ENCODE peak calls at places on chromosomes 3 and 15, in seven cellular contexts. L is activated naive CD8-positive, alpha-beta T cell treated with anti-CD3 and anti-CD28 coated beads, Interleukin-2, amount 50 U/mL, for 16 hours; Q is CD4-positive, alpha-beta memory T cell; B is T-helper 22 cell; W is B cell; E is NAMALWA; V is neural crest cell. S is an unnamed sample.

GRCh38 chr15:80926126-80926525 is 63.5 kb downstream of the MESD start:
- DNase-seq in Q (no peak), W (no peak), L (no peak), E (no peak), V (no peak), B (no peak), S (no peak)

GRCh38 chr3:26074080-26074479 is 284.2 kb downstream of the OXSM start:
- DNase-seq in W (no peak), L (no peak), Q (no peak), V (no peak), B (no peak), E (no peak), S (no peak)

GRCh38 chr3:140292684-140293083 is 357.7 kb downstream of the CLSTN2 start:
- DNase-seq in Q (no peak), B (no peak), V (no peak), E (no peak), L (no peak), W (no peak), S (no peak)

GRCh38 chr3:170414202-170414663 is 4.4 kb upstream of the CLDN11 start:
- DNase-seq in L (no peak), V (no peak), B (no peak), E (peak), Q (peak), W (peak), S (peak)

GRCh38 chr15:59996498-59997041 is 7.5 kb upstream of the FOXB1 start:
- DNase-seq in V (no peak), L (no peak), E (no peak), B (no peak), W (peak), Q (no peak), S (no peak)

GRCh38 chr3:178090899-178091298 is 445.3 kb upstream of the KCNMB2 start:
- DNase-seq in W (no peak), L (no peak), Q (no peak), E (no peak), V (no peak), B (no peak), S (no peak)

GRCh38 chr3:13346481-13347389 is 73.4 kb downstream of the NUP210 start:
- DNase-seq in L (peak), B (peak), V (no peak), Q (peak), W (peak), E (no peak), S (peak)

GRCh38 chr15:99961011-99961441 is 227.8 kb upstream of the LYSMD4 start:
- DNase-seq in B (no peak), V (no peak), E (peak), Q (no peak), W (no peak), L (no peak), S (no peak)

GRCh38 chr3:23756206-23756840 is 49.4 kb upstream of the UBE2E1 start:
- DNase-seq in Q (no peak), V (no peak), E (no peak), B (no peak), W (no peak), L (no peak), S (no peak)

GRCh38 chr15:44595246-44595645 is 58.3 kb downstream of the EIF3J start:
- DNase-seq in Q (no peak), V (no peak), B (no peak), E (no peak), W (no peak), L (no peak), S (no peak)

GRCh38 chr15:55403531-55403930 is 4.6 kb downstream of the CCPG1 start:
- DNase-seq in E (peak), L (no peak), B (no peak), Q (no peak), W (peak), V (no peak), S (no peak)

GRCh38 chr15:90201944-90202375 is 830 bp downstream of the SEMA4B start:
- DNase-seq in Q (no peak), W (no peak), E (no peak), B (no peak), L (no peak), V (no peak), S (no peak)

GRCh38 chr15:42921049-42921731 is 612 bp upstream of the TTBK2 start:
- DNase-seq in V (peak), L (no peak), B (peak), Q (peak), W (no peak), E (peak), S (peak)

GRCh38 chr15:92545996-92546395 is 109.6 kb downstream of the FAM174B start:
- DNase-seq in V (no peak), B (no peak), W (no peak), E (no peak), L (no peak), Q (no peak), S (no peak)

GRCh38 chr3:162760789-162761188 is 1264.2 kb downstream of the OTOL1 start:
- DNase-seq in W (no peak), Q (no peak), E (no peak), V (no peak), B (no peak), L (no peak), S (no peak)

GRCh38 chr15:37081985-37082384 is 18.4 kb downstream of the MEIS2 start:
- DNase-seq in Q (no peak), B (no peak), E (no peak), L (no peak), V (no peak), W (no peak), S (no peak)

GRCh38 chr15:98727115-98728040 is 79.0 kb downstream of the IGF1R start:
- DNase-seq in V (peak), B (no peak), L (no peak), W (no peak), Q (no peak), E (no peak), S (no peak)

GRCh38 chr15:67777773-67778172 is 47.5 kb upstream of the SKOR1 start:
- DNase-seq in W (no peak), V (no peak), Q (no peak), B (no peak), E (no peak), L (no peak), S (no peak)

GRCh38 chr3:127328391-127328790 is 40.5 kb upstream of the PRR20G start:
- DNase-seq in L (no peak), W (no peak), V (no peak), B (no peak), Q (no peak), E (no peak), S (no peak)